ENCODE peak calls at places on chromosomes 13 and 19, in eight cellular contexts. S is PC-3, M is GM23338, V is PC-9, A is MM.1S, B is SK-N-SH, X is HCT116, Y is GM23248. K is an unnamed sample.

GRCh38 chr19:8552810-8553209 is 24.4 kb downstream of the MYO1F start:
- DNase-seq in S (peak; percentile 40), M (peak; percentile 89), V (no peak), A (no peak), B (peak; percentile 79), X (peak; percentile 75), Y (no peak), K (peak; percentile 51)

GRCh38 chr13:45121421-45121820 is 1.1 kb downstream of the GTF2F2 start:
- DNase-seq in S (peak; percentile 30), M (peak; percentile 54), V (no peak), A (peak; percentile 9), B (peak; percentile 17), X (peak; percentile 16), Y (peak; percentile 65), K (peak; percentile 56)

GRCh38 chr19:510606-511100 is 3.4 kb downstream of the TPGS1 start:
- DNase-seq in S (peak; percentile 82), M (peak; percentile 94), V (peak; percentile 55), A (peak; percentile 96), B (peak; percentile 93), X (peak; percentile 80), Y (peak; percentile 90), K (peak; percentile 92)

GRCh38 chr19:38993271-38993670 is 17.7 kb upstream of the FBXO17 start:
- DNase-seq in S (peak; percentile 73), M (no peak), V (no peak), A (no peak), B (no peak), X (no peak), Y (peak; percentile 88), K (no peak)

GRCh38 chr19:33780746-33781145 is 15.9 kb upstream of the KCTD15 start:
- DNase-seq in S (no peak), M (no peak), V (no peak), A (no peak), B (no peak), X (no peak), Y (peak; percentile 44), K (no peak)

GRCh38 chr13:26784704-26785639 is 24.4 kb upstream of the GPR12 start:
- DNase-seq in S (no peak), M (peak; percentile 53), V (no peak), A (peak; percentile 44), B (no peak), X (no peak), Y (no peak), K (peak; percentile 95)

GRCh38 chr19:42601811-42602443 is 7.2 kb upstream of the CEACAM8 start:
- DNase-seq in S (peak; percentile 44), M (peak; percentile 79), V (no peak), A (peak; percentile 21), B (no peak), X (no peak), Y (peak; percentile 68), K (peak; percentile 13)

GRCh38 chr13:42305503-42305902 is 33.6 kb downstream of the AKAP11 start:
- DNase-seq in S (no peak), M (no peak), V (no peak), A (no peak), B (no peak), X (no peak), Y (no peak), K (no peak)

GRCh38 chr19:58538257-58539168 is 5.4 kb upstream of the TRIM28 start:
- DNase-seq in S (no peak), M (peak; percentile 97), V (no peak), A (no peak), B (no peak), X (no peak), Y (no peak), K (no peak)

GRCh38 chr19:1986357-1987162 is 29.0 kb downstream of the BTBD2 start:
- DNase-seq in S (no peak), M (no peak), V (no peak), A (no peak), B (no peak), X (no peak), Y (no peak), K (no peak)

GRCh38 chr13:97239306-97239705 is 17.2 kb downstream of the MBNL2 start:
- DNase-seq in S (no peak), M (no peak), V (no peak), A (no peak), B (no peak), X (no peak), Y (no peak), K (no peak)

GRCh38 chr19:29448046-29448445 is 77.7 kb upstream of the VSTM2B start:
- DNase-seq in S (no peak), M (no peak), V (no peak), A (no peak), B (no peak), X (no peak), Y (no peak), K (no peak)

GRCh38 chr19:2488942-2489731 is 13.2 kb downstream of the GADD45B start:
- DNase-seq in S (peak; percentile 54), M (peak; percentile 75), V (no peak), A (peak; percentile 62), B (peak; percentile 92), X (no peak), Y (peak; percentile 82), K (peak; percentile 68)

GRCh38 chr13:113848020-113848419 is 15.9 kb downstream of the GAS6 start:
- DNase-seq in S (no peak), M (no peak), V (no peak), A (no peak), B (no peak), X (no peak), Y (no peak), K (no peak)

GRCh38 chr19:21566073-21566472 is 60.7 kb downstream of the ZNF429 start:
- DNase-seq in S (no peak), M (no peak), V (no peak), A (no peak), B (no peak), X (no peak), Y (peak; percentile 62), K (no peak)

GRCh38 chr19:36973844-36974195 is 57.7 kb downstream of the ZNF568 start:
- DNase-seq in S (no peak), M (no peak), V (no peak), A (no peak), B (no peak), X (no peak), Y (no peak), K (no peak)

GRCh38 chr19:34220472-34221063 is 33.8 kb upstream of the GARRE1 start:
- DNase-seq in S (peak; percentile 77), M (peak; percentile 83), V (no peak), A (peak; percentile 44), B (peak; percentile 67), X (peak; percentile 64), Y (peak; percentile 72), K (peak; percentile 73)

GRCh38 chr19:1445932-1446712 is 3.8 kb upstream of the APC2 start:
- DNase-seq in S (peak; percentile 37), M (peak; percentile 75), V (no peak), A (no peak), B (peak; percentile 99), X (no peak), Y (no peak), K (no peak)

GRCh38 chr19:40685563-40685962 is 4.9 kb downstream of the NUMBL start:
- DNase-seq in S (no peak), M (no peak), V (no peak), A (no peak), B (no peak), X (no peak), Y (peak; percentile 46), K (no peak)

GRCh38 chr13:103299079-103299478 is 232.9 kb upstream of the SLC10A2 start:
- DNase-seq in S (peak; percentile 6), M (peak; percentile 84), V (no peak), A (no peak), B (no peak), X (no peak), Y (no peak), K (no peak)

GRCh38 chr13:34391071-34391470 is 551.0 kb upstream of the NBEA start:
- DNase-seq in S (peak; percentile 66), M (no peak), V (no peak), A (no peak), B (no peak), X (no peak), Y (peak; percentile 66), K (no peak)

GRCh38 chr19:48637948-48638830 is 1.0 kb upstream of the DBP start:
- DNase-seq in S (peak; percentile 85), M (peak; percentile 96), V (peak; percentile 94), A (peak; percentile 89), B (peak; percentile 93), X (peak; percentile 98), Y (peak; percentile 94), K (peak; percentile 97)

GRCh38 chr19:2426661-2427322 is 594 bp downstream of the TIMM13 start:
- DNase-seq in S (peak; percentile 45), M (peak; percentile 58), V (no peak), A (peak; percentile 66), B (peak; percentile 94), X (peak; percentile 16), Y (peak; percentile 60), K (peak; percentile 55)

GRCh38 chr19:30669329-30670010 is 297.3 kb downstream of the ZNF536 start:
- DNase-seq in S (peak; percentile 39), M (peak; percentile 85), V (no peak), A (peak; percentile 48), B (peak; percentile 83), X (no peak), Y (peak; percentile 62), K (peak; percentile 34)

GRCh38 chr13:19862511-19863313 is 737 bp downstream of the ZMYM5 start:
- DNase-seq in S (peak; percentile 27), M (peak; percentile 53), V (peak; percentile 35), A (peak; percentile 27), B (no peak), X (no peak), Y (peak; percentile 65), K (peak; percentile 65)

DNA sequence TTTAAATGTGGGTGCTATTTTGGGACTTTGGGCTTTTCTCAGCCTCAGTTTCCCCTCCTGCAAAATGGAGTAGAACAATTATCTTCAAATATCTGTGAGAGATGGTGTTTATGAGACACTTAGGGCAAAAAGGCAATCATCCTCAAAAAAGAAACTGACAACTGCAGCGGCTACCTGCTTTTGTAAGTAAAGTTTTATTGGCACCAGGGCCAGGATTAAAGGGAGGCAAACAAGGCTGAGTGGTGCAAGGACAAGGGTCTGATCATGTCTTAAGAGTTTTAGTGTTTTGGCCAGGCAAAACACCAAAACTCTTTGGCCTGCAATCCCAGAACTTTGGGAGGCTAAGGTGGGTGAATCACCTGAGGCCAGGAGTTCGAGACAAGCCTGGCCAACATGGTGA is 1.3 kb upstream of the MAST3 start:
- DNase-seq in S (no peak), M (no peak), V (no peak), A (no peak), B (no peak), X (no peak), Y (no peak), K (no peak)
- H3K4me1 ChIP-seq in S (peaks cover 10% of the 10 kb centered on the region), M (peaks cover 11% of the 10 kb centered on the region), V (peaks cover 6% of the 10 kb centered on the region), A (peaks cover 13% of the 10 kb centered on the region), B (peaks cover 10% of the 10 kb centered on the region), X (peaks cover 27% of the 10 kb centered on the region), Y (no peaks in the 10 kb centered on the region), K (peaks cover 72% of the 10 kb centered on the region)

GRCh38 chr13:24039621-24040475 is 120.7 kb upstream of the SPATA13 start:
- DNase-seq in S (no peak), M (no peak), V (no peak), A (no peak), B (no peak), X (no peak), Y (no peak), K (no peak)
- H3K9me2 ChIP-seq in S (no peaks in the 10 kb centered on the region), M (no peaks in the 10 kb centered on the region), V (no peaks in the 10 kb centered on the region), A (no peaks in the 10 kb centered on the region), B (no peaks in the 10 kb centered on the region), X (no peaks in the 10 kb centered on the region), Y (no peaks in the 10 kb centered on the region), K (no peaks in the 10 kb centered on the region)

GRCh38 chr19:3691372-3691716 is 8.9 kb downstream of the PIP5K1C start:
- DNase-seq in S (no peak), M (no peak), V (no peak), A (no peak), B (peak; percentile 20), X (no peak), Y (no peak), K (no peak)
- H3K4me2 ChIP-seq in S (no peak overlapping the region), M (no peak overlapping the region), V (no peak overlapping the region), A (no peak overlapping the region), B (no peak overlapping the region), X (no peak overlapping the region), Y (no peak overlapping the region), K (no peak overlapping the region)

GRCh38 chr19:18851673-18852325 is 20.0 kb downstream of the UPF1 start:
- DNase-seq in S (no peak), M (no peak), V (no peak), A (no peak), B (no peak), X (no peak), Y (no peak), K (no peak)
- H3K4me1 ChIP-seq in S (no peaks in the 10 kb centered on the region), M (no peaks in the 10 kb centered on the region), V (no peaks in the 10 kb centered on the region), A (peaks cover 22% of the 10 kb centered on the region), B (peaks cover 50% of the 10 kb centered on the region), X (no peaks in the 10 kb centered on the region), Y (peaks cover 37% of the 10 kb centered on the region), K (peaks cover 8% of the 10 kb centered on the region)

K was measured in OCI-LY7.